ENCODE peak calls at places on chromosomes 1 and 21, in five cellular contexts. O, R, X, V and U are unnamed samples.

GRCh38 chr1:176033474-176033873 is 173.6 kb downstream of the COP1 start:
- DNase-seq in O (no peak), R (no peak), X (peak), V (peak), U (no peak)

GRCh38 chr1:167109125-167109524 is 15.2 kb downstream of the STYXL2 start:
- DNase-seq in O (no peak), R (no peak), X (no peak), V (no peak), U (no peak)

GRCh38 chr1:19824541-19824940 is 9.5 kb upstream of the RNF186 start:
- DNase-seq in O (no peak), R (no peak), X (no peak), V (no peak), U (no peak)

GRCh38 chr1:155860939-155861496 is 1.7 kb downstream of the SYT11 start:
- DNase-seq in O (no peak), R (no peak), X (no peak), V (no peak), U (no peak)

GRCh38 chr1:156643266-156644092 is 1.6 kb downstream of the BCAN start:
- DNase-seq in O (no peak), R (peak), X (no peak), V (no peak), U (peak)

GRCh38 chr21:28776251-28776650 is 216.4 kb downstream of the LTN1 start:
- DNase-seq in O (peak), R (no peak), X (peak), V (peak), U (no peak)

GRCh38 chr1:94790246-94790645 is 29.9 kb upstream of the SLC44A3 start:
- DNase-seq in O (no peak), R (peak), X (peak), V (peak), U (no peak)

GRCh38 chr1:205048382-205048781 is 5.4 kb downstream of the CNTN2 start:
- DNase-seq in O (no peak), R (no peak), X (no peak), V (no peak), U (no peak)

GRCh38 chr1:64110924-64111777 is 92.3 kb upstream of the UBE2U start:
- DNase-seq in O (no peak), R (no peak), X (no peak), V (no peak), U (no peak)